ENCODE peak calls at places on chromosomes 4 and X, in six cellular contexts. Z, D, Y, G, N and X are unnamed samples.

GRCh38 chr4:688695-689497 is at the start of gene SLC49A3:
- DNase-seq in Z (no peak), D (peak), Y (no peak), G (no peak), N (no peak), X (no peak)

GRCh38 chrX:82748901-82749505 is 759.1 kb upstream of the POU3F4 start:
- DNase-seq in Z (no peak), D (no peak), Y (no peak), G (no peak), N (peak), X (no peak)

GRCh38 chr4:154189346-154189745 is 302.3 kb downstream of the DCHS2 start:
- DNase-seq in Z (no peak), D (no peak), Y (no peak), G (no peak), N (peak), X (no peak)

GRCh38 chr4:101230806-101231426 is 116.4 kb downstream of the PPP3CA start:
- DNase-seq in Z (no peak), D (no peak), Y (no peak), G (no peak), N (no peak), X (no peak)

GRCh38 chr4:66182651-66183050 is 512.4 kb upstream of the EPHA5 start:
- DNase-seq in Z (no peak), D (no peak), Y (no peak), G (no peak), N (no peak), X (no peak)

GRCh38 chr4:8287606-8288280 is 18.2 kb downstream of the HTRA3 start:
- DNase-seq in Z (no peak), D (no peak), Y (no peak), G (no peak), N (no peak), X (no peak)

GRCh38 chrX:44432641-44433040 is 89.2 kb upstream of the EFHC2 start:
- DNase-seq in Z (no peak), D (no peak), Y (peak), G (no peak), N (no peak), X (no peak)

GRCh38 chr4:44447563-44448504 is 775 bp downstream of the KCTD8 start:
- DNase-seq in Z (no peak), D (peak), Y (no peak), G (no peak), N (no peak), X (peak)

GRCh38 chr4:138401330-138401729 is 159.2 kb upstream of the SLC7A11 start:
- DNase-seq in Z (no peak), D (no peak), Y (peak), G (no peak), N (no peak), X (peak)

GRCh38 chr4:118816538-118817177 is 19.3 kb downstream of the SEC24D start:
- DNase-seq in Z (no peak), D (no peak), Y (no peak), G (no peak), N (peak), X (no peak)

GRCh38 chr4:137065306-137065705 is 467.0 kb downstream of the PCDH18 start:
- DNase-seq in Z (no peak), D (no peak), Y (no peak), G (no peak), N (no peak), X (no peak)

GRCh38 chr4:2934077-2934812 is 29.0 kb downstream of the NOP14 start:
- DNase-seq in Z (no peak), D (peak), Y (no peak), G (no peak), N (peak), X (no peak)

GRCh38 chrX:20060961-20061868 is 55.5 kb downstream of the MAP7D2 start:
- DNase-seq in Z (no peak), D (no peak), Y (peak), G (no peak), N (no peak), X (no peak)

GRCh38 chr4:94676910-94677309 is 80.8 kb upstream of the BMPR1B start:
- DNase-seq in Z (no peak), D (no peak), Y (no peak), G (no peak), N (no peak), X (no peak)

GRCh38 chrX:3545901-3546300 is 167.5 kb downstream of the PRKX start:
- DNase-seq in Z (no peak), D (no peak), Y (no peak), G (no peak), N (no peak), X (no peak)

GRCh38 chr4:16384496-16384895 is 158.2 kb upstream of the TAPT1 start:
- DNase-seq in Z (no peak), D (no peak), Y (no peak), G (no peak), N (no peak), X (no peak)

GRCh38 chrX:38166478-38167083 is 54.1 kb downstream of the SRPX start:
- DNase-seq in Z (no peak), D (no peak), Y (no peak), G (no peak), N (no peak), X (peak)

GRCh38 chrX:17923546-17923945 is 62.4 kb upstream of the RAI2 start:
- DNase-seq in Z (no peak), D (no peak), Y (no peak), G (no peak), N (peak), X (peak)

GRCh38 chrX:153863251-153863991 is 22.6 kb downstream of the L1CAM start:
- DNase-seq in Z (no peak), D (no peak), Y (no peak), G (no peak), N (no peak), X (no peak)

GRCh38 chr4:1002131-1002630 is 9.0 kb upstream of the SLC26A1 start:
- DNase-seq in Z (no peak), D (no peak), Y (no peak), G (no peak), N (no peak), X (no peak)

GRCh38 chr4:185535818-185536729 is 767 bp upstream of the PDLIM3 start:
- DNase-seq in Z (no peak), D (no peak), Y (peak), G (no peak), N (peak), X (peak)

GRCh38 chrX:123277347-123277746 is 93.3 kb downstream of the GRIA3 start:
- DNase-seq in Z (no peak), D (no peak), Y (no peak), G (no peak), N (no peak), X (no peak)

GRCh38 chr4:152041304-152041703 is 280.5 kb upstream of the GATB start:
- DNase-seq in Z (no peak), D (no peak), Y (no peak), G (no peak), N (no peak), X (no peak)

GRCh38 chr4:85866508-85866907 is 391.6 kb downstream of the ARHGAP24 start:
- DNase-seq in Z (no peak), D (no peak), Y (no peak), G (no peak), N (no peak), X (no peak)